ENCODE peak calls at places on chromosomes 6 and 20, in eight cellular contexts. One of them, this sample, is unnamed.

GRCh38 chr6:116948535-116949304 is 71.7 kb downstream of the RFX6 start:
- DNase-seq in AG04450: no peak
- DNase-seq in adrenal gland: no peak
- DNase-seq in keratinocyte: no peak
- DNase-seq in fibroblast of villous mesenchyme: no peak
- DNase-seq in AG10803: no peak
- DNase-seq in lower lobe of right lung: no peak
- DNase-seq in fibroblast of pulmonary artery: no peak
- DNase-seq in this sample: no peak

GRCh38 chr20:33684533-33685327 is 1.5 kb downstream of the E2F1 start:
- DNase-seq in AG10803: no peak
- DNase-seq in AG04450: no peak
- DNase-seq in keratinocyte: no peak
- DNase-seq in lower lobe of right lung: no peak
- DNase-seq in adrenal gland: no peak
- DNase-seq in fibroblast of pulmonary artery: peak; percentile 26
- DNase-seq in fibroblast of villous mesenchyme: no peak
- DNase-seq in this sample: no peak

GRCh38 chr6:161829186-161829794 is 555.4 kb upstream of the AGPAT4 start:
- DNase-seq in keratinocyte: no peak
- DNase-seq in fibroblast of villous mesenchyme: no peak
- DNase-seq in fibroblast of pulmonary artery: no peak
- DNase-seq in AG04450: no peak
- DNase-seq in AG10803: no peak
- DNase-seq in adrenal gland: no peak
- DNase-seq in lower lobe of right lung: no peak
- DNase-seq in this sample: no peak

GRCh38 chr20:57388953-57389694 is 2.1 kb upstream of the RBM38 start:
- DNase-seq in AG10803: peak; percentile 71
- DNase-seq in lower lobe of right lung: peak; percentile 90
- DNase-seq in adrenal gland: peak; percentile 78
- DNase-seq in AG04450: no peak
- DNase-seq in fibroblast of villous mesenchyme: peak; percentile 67
- DNase-seq in keratinocyte: peak; percentile 17
- DNase-seq in fibroblast of pulmonary artery: peak; percentile 61
- DNase-seq in this sample: no peak

GRCh38 chr6:28587011-28587745 is 61.5 kb downstream of the GPX5 start:
- DNase-seq in AG10803: no peak
- DNase-seq in fibroblast of villous mesenchyme: no peak
- DNase-seq in AG04450: no peak
- DNase-seq in fibroblast of pulmonary artery: peak; percentile 50
- DNase-seq in adrenal gland: peak; percentile 72
- DNase-seq in lower lobe of right lung: peak; percentile 81
- DNase-seq in keratinocyte: no peak
- DNase-seq in this sample: peak; percentile 75

GRCh38 chr6:151763938-151764680 is 43.4 kb upstream of the ESR1 start:
- DNase-seq in AG04450: peak; percentile 41
- DNase-seq in adrenal gland: peak; percentile 89
- DNase-seq in fibroblast of villous mesenchyme: peak; percentile 85
- DNase-seq in keratinocyte: peak; percentile 88
- DNase-seq in lower lobe of right lung: peak; percentile 95
- DNase-seq in AG10803: peak; percentile 88
- DNase-seq in fibroblast of pulmonary artery: peak; percentile 93
- DNase-seq in this sample: peak; percentile 55

GRCh38 chr6:118558811-118559217 is 10.7 kb downstream of the PLN start:
- DNase-seq in adrenal gland: no peak
- DNase-seq in fibroblast of villous mesenchyme: peak; percentile 29
- DNase-seq in keratinocyte: no peak
- DNase-seq in AG04450: no peak
- DNase-seq in AG10803: peak; percentile 44
- DNase-seq in fibroblast of pulmonary artery: no peak
- DNase-seq in lower lobe of right lung: no peak
- DNase-seq in this sample: no peak

GRCh38 chr6:24191346-24191745 is 65.3 kb downstream of the NRSN1 start:
- DNase-seq in keratinocyte: no peak
- DNase-seq in lower lobe of right lung: no peak
- DNase-seq in AG04450: no peak
- DNase-seq in AG10803: peak; percentile 1
- DNase-seq in adrenal gland: no peak
- DNase-seq in fibroblast of pulmonary artery: no peak
- DNase-seq in fibroblast of villous mesenchyme: no peak
- DNase-seq in this sample: no peak

GRCh38 chr6:55065020-55065419 is 109.3 kb upstream of the HCRTR2 start:
- DNase-seq in AG10803: no peak
- DNase-seq in lower lobe of right lung: no peak
- DNase-seq in fibroblast of villous mesenchyme: no peak
- DNase-seq in keratinocyte: no peak
- DNase-seq in fibroblast of pulmonary artery: no peak
- DNase-seq in adrenal gland: no peak
- DNase-seq in AG04450: no peak
- DNase-seq in this sample: no peak

GRCh38 chr6:166168616-166169548 is 1.2 kb upstream of the TBXT start:
- DNase-seq in adrenal gland: no peak
- DNase-seq in keratinocyte: no peak
- DNase-seq in AG10803: no peak
- DNase-seq in fibroblast of pulmonary artery: no peak
- DNase-seq in fibroblast of villous mesenchyme: no peak
- DNase-seq in lower lobe of right lung: no peak
- DNase-seq in AG04450: no peak
- DNase-seq in this sample: no peak

GRCh38 chr6:150334790-150335783 is 33.7 kb upstream of the IYD start:
- DNase-seq in fibroblast of villous mesenchyme: peak; percentile 77
- DNase-seq in AG10803: peak; percentile 78
- DNase-seq in adrenal gland: peak; percentile 47
- DNase-seq in lower lobe of right lung: no peak
- DNase-seq in AG04450: peak; percentile 62
- DNase-seq in fibroblast of pulmonary artery: peak; percentile 88
- DNase-seq in keratinocyte: peak; percentile 28
- DNase-seq in this sample: peak; percentile 32

GRCh38 chr6:169968541-169969270 is 217.3 kb downstream of the ERMARD start:
- DNase-seq in keratinocyte: no peak
- DNase-seq in fibroblast of villous mesenchyme: no peak
- DNase-seq in AG04450: no peak
- DNase-seq in AG10803: no peak
- DNase-seq in adrenal gland: no peak
- DNase-seq in fibroblast of pulmonary artery: no peak
- DNase-seq in lower lobe of right lung: no peak
- DNase-seq in this sample: no peak

GRCh38 chr20:12207875-12208274 is 290.2 kb downstream of the BTBD3 start:
- DNase-seq in lower lobe of right lung: no peak
- DNase-seq in fibroblast of villous mesenchyme: peak; percentile 49
- DNase-seq in AG04450: peak; percentile 13
- DNase-seq in keratinocyte: no peak
- DNase-seq in fibroblast of pulmonary artery: peak; percentile 73
- DNase-seq in adrenal gland: no peak
- DNase-seq in AG10803: peak; percentile 34
- DNase-seq in this sample: no peak

GRCh38 chr6:6543181-6543879 is 45.2 kb upstream of the LY86 start:
- DNase-seq in fibroblast of pulmonary artery: no peak
- DNase-seq in lower lobe of right lung: no peak
- DNase-seq in fibroblast of villous mesenchyme: no peak
- DNase-seq in AG10803: peak; percentile 23
- DNase-seq in AG04450: no peak
- DNase-seq in adrenal gland: peak; percentile 26
- DNase-seq in keratinocyte: no peak
- DNase-seq in this sample: no peak

GRCh38 chr6:152943260-152943897 is 39.5 kb downstream of the FBXO5 start:
- DNase-seq in adrenal gland: no peak
- DNase-seq in AG04450: no peak
- DNase-seq in keratinocyte: peak; percentile 42
- DNase-seq in fibroblast of pulmonary artery: no peak
- DNase-seq in lower lobe of right lung: no peak
- DNase-seq in AG10803: no peak
- DNase-seq in fibroblast of villous mesenchyme: no peak
- DNase-seq in this sample: no peak

GRCh38 chr20:20214757-20215275 is 153.1 kb upstream of the INSM1 start:
- DNase-seq in fibroblast of villous mesenchyme: no peak
- DNase-seq in fibroblast of pulmonary artery: no peak
- DNase-seq in adrenal gland: no peak
- DNase-seq in keratinocyte: no peak
- DNase-seq in lower lobe of right lung: no peak
- DNase-seq in AG04450: no peak
- DNase-seq in AG10803: no peak
- DNase-seq in this sample: no peak

GRCh38 chr6:71419217-71419953 is 130.8 kb downstream of the OGFRL1 start:
- DNase-seq in AG04450: no peak
- DNase-seq in fibroblast of pulmonary artery: peak; percentile 37
- DNase-seq in AG10803: peak; percentile 31
- DNase-seq in adrenal gland: no peak
- DNase-seq in keratinocyte: no peak
- DNase-seq in lower lobe of right lung: no peak
- DNase-seq in fibroblast of villous mesenchyme: peak; percentile 28
- DNase-seq in this sample: no peak
- H3K4me3 ChIP-seq in AG04450: peak overlapping the region; percentile 84
- H3K4me3 ChIP-seq in fibroblast of pulmonary artery: peak overlapping the region; percentile 80
- H3K4me3 ChIP-seq in AG10803: peak overlapping the region; percentile 79
- H3K4me3 ChIP-seq in adrenal gland: peak overlapping the region; percentile 76
- H3K4me3 ChIP-seq in keratinocyte: peak overlapping the region; percentile 97
- H3K4me3 ChIP-seq in lower lobe of right lung: peak overlapping the region; percentile 81
- H3K4me3 ChIP-seq in fibroblast of villous mesenchyme: peak overlapping the region; percentile 89
- H3K4me3 ChIP-seq in this sample: peak overlapping the region; percentile 85

GRCh38 chr6:11368760-11369159 is 136.3 kb upstream of the NEDD9 start:
- DNase-seq in fibroblast of villous mesenchyme: no peak
- DNase-seq in adrenal gland: no peak
- DNase-seq in AG10803: no peak
- DNase-seq in AG04450: no peak
- DNase-seq in fibroblast of pulmonary artery: no peak
- DNase-seq in lower lobe of right lung: no peak
- DNase-seq in keratinocyte: no peak
- DNase-seq in this sample: no peak

GRCh38 chr6:11366183-11366933 is 133.9 kb upstream of the NEDD9 start:
- DNase-seq in lower lobe of right lung: no peak
- DNase-seq in AG10803: no peak
- DNase-seq in keratinocyte: no peak
- DNase-seq in adrenal gland: no peak
- DNase-seq in fibroblast of pulmonary artery: no peak
- DNase-seq in AG04450: no peak
- DNase-seq in fibroblast of villous mesenchyme: no peak
- DNase-seq in this sample: no peak

GRCh38 chr6:11366934-11367637 is 134.6 kb upstream of the NEDD9 start:
- DNase-seq in fibroblast of villous mesenchyme: no peak
- DNase-seq in fibroblast of pulmonary artery: peak; percentile 64
- DNase-seq in keratinocyte: no peak
- DNase-seq in lower lobe of right lung: no peak
- DNase-seq in AG10803: peak; percentile 38
- DNase-seq in AG04450: no peak
- DNase-seq in adrenal gland: no peak
- DNase-seq in this sample: no peak

GRCh38 chr6:11368264-11368663 is 135.8 kb upstream of the NEDD9 start:
- DNase-seq in AG10803: no peak
- DNase-seq in fibroblast of villous mesenchyme: no peak
- DNase-seq in fibroblast of pulmonary artery: no peak
- DNase-seq in adrenal gland: no peak
- DNase-seq in AG04450: no peak
- DNase-seq in lower lobe of right lung: no peak
- DNase-seq in keratinocyte: no peak
- DNase-seq in this sample: no peak

DNA sequence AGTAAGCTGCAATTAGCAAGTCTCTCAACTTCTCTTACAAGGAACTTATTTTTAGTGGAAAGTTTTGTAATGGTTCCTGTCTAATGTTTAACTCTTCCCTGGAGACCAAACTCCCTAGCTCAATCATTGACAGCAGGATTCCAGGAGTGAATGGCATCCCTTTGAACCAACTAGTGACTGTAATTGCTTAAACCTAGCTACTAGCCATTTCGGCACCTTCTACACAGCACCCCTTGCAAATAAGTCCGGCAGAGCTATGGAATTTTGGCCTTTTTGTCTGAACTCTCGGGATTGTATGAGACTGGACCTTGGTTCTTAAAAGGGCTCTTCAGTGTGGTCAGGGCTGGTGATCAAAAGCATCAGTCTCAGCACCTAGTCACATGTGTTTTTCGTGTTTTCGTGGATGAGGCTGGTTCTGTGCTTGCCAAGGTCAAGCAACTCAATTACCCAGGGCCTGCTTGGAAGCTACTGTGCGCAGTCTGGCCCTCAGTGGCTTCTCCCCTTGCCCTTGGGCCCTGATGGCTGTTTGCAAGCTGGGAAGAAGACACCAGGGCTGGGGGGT is 135.3 kb upstream of the NEDD9 start:
- DNase-seq in AG10803: no peak
- DNase-seq in fibroblast of pulmonary artery: no peak
- DNase-seq in adrenal gland: no peak
- DNase-seq in lower lobe of right lung: no peak
- DNase-seq in AG04450: no peak
- DNase-seq in fibroblast of villous mesenchyme: no peak
- DNase-seq in keratinocyte: no peak
- DNase-seq in this sample: no peak
- TF ChIP-seq CTCF in AG10803: no peak
- TF ChIP-seq CTCF in fibroblast of pulmonary artery: no peak
- TF ChIP-seq CTCF in adrenal gland: no peak
- TF ChIP-seq CTCF in lower lobe of right lung: no peak
- TF ChIP-seq CTCF in AG04450: no peak
- TF ChIP-seq CTCF in fibroblast of villous mesenchyme: no peak
- TF ChIP-seq CTCF in keratinocyte: no peak
- TF ChIP-seq CTCF in this sample: no peak

GRCh38 chr6:165086746-165087145 is 222.7 kb downstream of the C6orf118 start:
- DNase-seq in AG04450: no peak
- DNase-seq in adrenal gland: no peak
- DNase-seq in fibroblast of villous mesenchyme: no peak
- DNase-seq in lower lobe of right lung: no peak
- DNase-seq in fibroblast of pulmonary artery: no peak
- DNase-seq in keratinocyte: no peak
- DNase-seq in AG10803: no peak
- DNase-seq in this sample: peak; percentile 8

GRCh38 chr6:165081944-165082532 is 227.4 kb downstream of the C6orf118 start:
- DNase-seq in AG10803: no peak
- DNase-seq in fibroblast of villous mesenchyme: no peak
- DNase-seq in fibroblast of pulmonary artery: no peak
- DNase-seq in AG04450: no peak
- DNase-seq in keratinocyte: no peak
- DNase-seq in adrenal gland: no peak
- DNase-seq in lower lobe of right lung: no peak
- DNase-seq in this sample: no peak

GRCh38 chr6:165082631-165083030 is 226.8 kb downstream of the C6orf118 start:
- DNase-seq in AG04450: no peak
- DNase-seq in fibroblast of pulmonary artery: no peak
- DNase-seq in AG10803: no peak
- DNase-seq in adrenal gland: no peak
- DNase-seq in lower lobe of right lung: no peak
- DNase-seq in fibroblast of villous mesenchyme: no peak
- DNase-seq in keratinocyte: no peak
- DNase-seq in this sample: peak; percentile 95
- H3K4me3 ChIP-seq in AG04450: no peak overlapping the region
- H3K4me3 ChIP-seq in fibroblast of pulmonary artery: no peak overlapping the region
- H3K4me3 ChIP-seq in AG10803: no peak overlapping the region
- H3K4me3 ChIP-seq in adrenal gland: no peak overlapping the region
- H3K4me3 ChIP-seq in lower lobe of right lung: no peak overlapping the region
- H3K4me3 ChIP-seq in fibroblast of villous mesenchyme: no peak overlapping the region
- H3K4me3 ChIP-seq in keratinocyte: no peak overlapping the region
- H3K4me3 ChIP-seq in this sample: no peak overlapping the region

DNA sequence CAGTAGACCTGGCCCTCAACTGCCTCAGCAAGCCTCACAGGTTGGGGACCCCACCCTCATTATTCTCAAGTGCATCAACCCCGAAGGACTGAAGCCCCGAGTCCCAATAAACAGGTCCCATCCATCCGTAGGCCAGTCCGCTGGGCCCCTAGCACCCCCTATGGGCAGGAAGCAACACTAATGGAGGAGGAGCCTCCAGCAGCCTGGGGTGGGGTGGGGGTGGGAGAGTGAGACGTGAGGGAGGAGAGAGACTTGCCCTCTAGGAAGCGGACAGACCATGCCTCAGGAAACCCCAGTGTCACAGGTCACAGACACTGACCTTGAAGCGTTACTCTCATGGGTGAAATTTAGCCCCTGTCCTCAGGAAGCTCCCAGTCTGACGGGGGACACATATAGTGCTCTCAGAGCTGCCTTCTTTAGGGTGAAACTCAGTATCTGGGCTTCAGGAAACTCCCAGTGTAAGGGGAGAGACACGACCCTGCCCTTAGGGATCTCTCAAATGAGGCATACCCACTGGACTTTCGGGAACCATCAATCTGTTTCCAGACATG is 125.9 kb downstream of the MRPL14 start:
- DNase-seq in fibroblast of villous mesenchyme: no peak
- DNase-seq in keratinocyte: no peak
- DNase-seq in fibroblast of pulmonary artery: no peak
- DNase-seq in adrenal gland: no peak
- DNase-seq in lower lobe of right lung: peak; percentile 68
- DNase-seq in AG04450: no peak
- DNase-seq in AG10803: peak; percentile 19
- DNase-seq in this sample: no peak
- TF ChIP-seq CTCF in fibroblast of villous mesenchyme: peak; percentile 41
- TF ChIP-seq CTCF in keratinocyte: peak; percentile 58
- TF ChIP-seq CTCF in fibroblast of pulmonary artery: peak; percentile 39
- TF ChIP-seq CTCF in adrenal gland: no peak
- TF ChIP-seq CTCF in lower lobe of right lung: peak; percentile 26
- TF ChIP-seq CTCF in AG04450: peak; percentile 42
- TF ChIP-seq CTCF in AG10803: peak; percentile 33
- TF ChIP-seq CTCF in this sample: peak; percentile 13

This sample was measured in LNCaP clone FGC.